ENCODE peak calls at places on chromosomes 16 and 17, in four cellular contexts. U, N, M and X are unnamed samples.

GRCh38 chr17:2059125-2059836 is 4.4 kb downstream of the HIC1 start:
- DNase-seq in M (no peak), U (no peak), N (no peak), X (no peak)

GRCh38 chr17:55265434-55266021 is 768 bp downstream of the HLF start:
- DNase-seq in N (no peak), M (no peak), U (no peak), X (peak)

GRCh38 chr17:16568541-16569357 is at the start of gene ZNF287:
- DNase-seq in U (peak), M (peak), N (peak), X (peak)

GRCh38 chr16:56281256-56281805 is 90.0 kb downstream of the GNAO1 start:
- DNase-seq in M (no peak), N (no peak), U (no peak), X (peak)

GRCh38 chr17:63697341-63698286 is 2.3 kb downstream of the LIMD2 start:
- DNase-seq in M (no peak), U (peak), N (no peak), X (peak)

GRCh38 chr16:79297805-79298204 is 302.7 kb downstream of the MAF start:
- DNase-seq in N (no peak), U (no peak), M (no peak), X (no peak)

GRCh38 chr16:47197536-47198179 is 53.9 kb upstream of the NETO2 start:
- DNase-seq in U (no peak), N (no peak), M (peak), X (no peak)

GRCh38 chr16:4681471-4682083 is 11.8 kb upstream of the NUDT16L1 start:
- DNase-seq in U (no peak), M (no peak), N (no peak), X (no peak)

GRCh38 chr17:51166198-51166986 is at the start of gene NME2:
- DNase-seq in M (peak), N (peak), U (peak), X (peak)

GRCh38 chr17:36512641-36513040 is 22.0 kb downstream of the MYO19 start:
- DNase-seq in M (no peak), N (no peak), U (no peak), X (no peak)

GRCh38 chr17:78168906-78169793 is 769 bp downstream of the SYNGR2 start:
- DNase-seq in N (peak), U (peak), M (no peak), X (peak)

GRCh38 chr16:53123753-53124152 is 69.0 kb downstream of the CHD9 start:
- DNase-seq in N (no peak), U (no peak), M (peak), X (no peak)

GRCh38 chr17:77459018-77459755 is 318.4 kb downstream of the SEC14L1 start:
- DNase-seq in U (no peak), N (no peak), M (no peak), X (no peak)

GRCh38 chr17:31401456-31402254 is 10.2 kb downstream of the RAB11FIP4 start:
- DNase-seq in M (no peak), N (no peak), U (peak), X (peak)

GRCh38 chr16:5042574-5043171 is 8.9 kb upstream of the NAGPA start:
- DNase-seq in N (no peak), U (no peak), M (peak), X (peak)

GRCh38 chr17:5260542-5260941 is 21.5 kb upstream of the RABEP1 start:
- DNase-seq in U (no peak), M (no peak), N (no peak), X (no peak)

GRCh38 chr17:58666858-58667267 is 25.0 kb downstream of the TEX14 start:
- DNase-seq in N (peak), U (no peak), M (no peak), X (no peak)

GRCh38 chr17:78357687-78358537 is 2.0 kb downstream of the SOCS3 start:
- DNase-seq in N (no peak), M (no peak), U (no peak), X (no peak)

GRCh38 chr17:17495448-17496188 is 577 bp downstream of the RASD1 start:
- DNase-seq in M (peak), N (no peak), U (no peak), X (peak)

GRCh38 chr16:66511615-66512500 is 38.1 kb downstream of the TK2 start:
- DNase-seq in N (no peak), M (peak), U (peak), X (peak)

GRCh38 chr16:50265260-50265659 is 1.1 kb upstream of the ADCY7 start:
- DNase-seq in M (no peak), U (peak), N (no peak), X (peak)

GRCh38 chr16:11792404-11793260 is 4.4 kb downstream of the ZC3H7A start:
- DNase-seq in U (peak), N (no peak), M (no peak), X (peak)

GRCh38 chr16:70767377-70768204 is 33.4 kb downstream of the VAC14 start:
- DNase-seq in N (no peak), U (no peak), M (no peak), X (no peak)

GRCh38 chr17:65041518-65041917 is 15.0 kb downstream of the GNA13 start:
- DNase-seq in N (no peak), M (no peak), U (no peak), X (no peak)